ENCODE peak calls at places on chromosomes 13 and 19, in four cellular contexts. Y is T follicular helper cell, D is left ventricle myocardium inferior, S is cardiac muscle cell. Q is an unnamed sample.

GRCh38 chr19:32219392-32219791 is 126.0 kb upstream of the ZNF507 start:
- DNase-seq in Y (no peak), D (no peak), S (no peak), Q (no peak)

GRCh38 chr19:7904074-7905020 is 670 bp downstream of the MAP2K7 start:
- DNase-seq in Y (peak; percentile 47), D (no peak), S (peak; percentile 54), Q (peak; percentile 92)

GRCh38 chr13:88288326-88288725 is 617.2 kb downstream of the SLITRK5 start:
- DNase-seq in Y (no peak), D (no peak), S (no peak), Q (no peak)

GRCh38 chr19:16449330-16449961 is 22.3 kb downstream of the EPS15L1 start:
- DNase-seq in Y (no peak), D (no peak), S (no peak), Q (peak; percentile 47)

GRCh38 chr19:12314553-12314952 is 18.9 kb downstream of the ZNF563 start:
- DNase-seq in Y (no peak), D (no peak), S (no peak), Q (no peak)

GRCh38 chr13:20170931-20171330 is 10.1 kb upstream of the GJA3 start:
- DNase-seq in Y (no peak), D (no peak), S (no peak), Q (no peak)

GRCh38 chr13:62931901-62932883 is 1516.5 kb upstream of the PCDH20 start:
- DNase-seq in Y (no peak), D (no peak), S (no peak), Q (no peak)

GRCh38 chr13:45584816-45585215 is 30.7 kb downstream of the ERICH6B start:
- DNase-seq in Y (no peak), D (no peak), S (peak; percentile 11), Q (no peak)

GRCh38 chr13:101399365-101399764 is 16.9 kb downstream of the NALCN start:
- DNase-seq in Y (no peak), D (no peak), S (no peak), Q (no peak)

GRCh38 chr13:40271931-40272775 is 394.3 kb downstream of the FOXO1 start:
- DNase-seq in Y (no peak), D (peak; percentile 67), S (no peak), Q (no peak)

GRCh38 chr19:52140077-52140710 is 456 bp upstream of the ZNF616 start:
- DNase-seq in Y (no peak), D (no peak), S (no peak), Q (no peak)

GRCh38 chr13:36778083-36778671 is 40.8 kb upstream of the RFXAP start:
- DNase-seq in Y (no peak), D (no peak), S (no peak), Q (no peak)

GRCh38 chr19:3671680-3672574 is 28.3 kb downstream of the PIP5K1C start:
- DNase-seq in Y (no peak), D (no peak), S (no peak), Q (no peak)

GRCh38 chr19:36149673-36150406 is 2.4 kb downstream of the COX7A1 start:
- DNase-seq in Y (no peak), D (peak; percentile 32), S (no peak), Q (no peak)

GRCh38 chr13:51212808-51213728 is 9.1 kb upstream of the FAM124A start:
- DNase-seq in Y (no peak), D (no peak), S (no peak), Q (no peak)

GRCh38 chr19:16018801-16019551 is 57.3 kb upstream of the TPM4 start:
- DNase-seq in Y (no peak), D (no peak), S (no peak), Q (no peak)

GRCh38 chr13:29260684-29261083 is 334.8 kb downstream of the SLC7A1 start:
- DNase-seq in Y (no peak), D (no peak), S (peak; percentile 21), Q (no peak)

GRCh38 chr19:10036601-10037071 is 23.4 kb downstream of the RDH8 start:
- DNase-seq in Y (no peak), D (no peak), S (no peak), Q (no peak)

GRCh38 chr19:23762884-23763711 is 4.4 kb upstream of the ZNF681 start:
- DNase-seq in Y (peak; percentile 84), D (peak; percentile 87), S (peak; percentile 95), Q (peak; percentile 77)

GRCh38 chr19:11657307-11657706 is 60.0 kb downstream of the ZNF627 start:
- DNase-seq in Y (no peak), D (no peak), S (no peak), Q (no peak)

GRCh38 chr13:46101488-46102289 is 3.1 kb downstream of the CPB2 start:
- DNase-seq in Y (no peak), D (no peak), S (no peak), Q (no peak)

GRCh38 chr13:39451301-39451700 is 151.7 kb downstream of the LHFPL6 start:
- DNase-seq in Y (no peak), D (no peak), S (no peak), Q (no peak)

GRCh38 chr13:79912403-79912802 is 428.5 kb downstream of the SPRY2 start:
- DNase-seq in Y (no peak), D (no peak), S (no peak), Q (no peak)

GRCh38 chr13:67299072-67299635 is 69.0 kb upstream of the PCDH9 start:
- DNase-seq in Y (no peak), D (no peak), S (no peak), Q (no peak)

GRCh38 chr19:32691952-32692726 is 518 bp downstream of the NUDT19 start:
- DNase-seq in Y (no peak), D (peak; percentile 71), S (no peak), Q (peak; percentile 47)

GRCh38 chr19:11578342-11579142 is 1.1 kb upstream of the ACP5 start:
- DNase-seq in Y (no peak), D (peak; percentile 42), S (peak; percentile 20), Q (peak; percentile 9)

GRCh38 chr13:110767476-110767875 is 54.0 kb downstream of the ING1 start:
- DNase-seq in Y (no peak), D (no peak), S (no peak), Q (no peak)

GRCh38 chr19:37304190-37304883 is 66.6 kb upstream of the ZNF527 start:
- DNase-seq in Y (no peak), D (peak; percentile 68), S (peak; percentile 81), Q (no peak)

GRCh38 chr19:39934584-39935233 is at the start of gene FCGBP:
- DNase-seq in Y (no peak), D (no peak), S (no peak), Q (no peak)